ENCODE peak calls at places on chromosome X, in six cellular contexts. K is A549, D is kidney epithelial cell, R is neural crest cell, L is fibroblast of mammary gland, J is astrocyte of the spinal cord. A is an unnamed sample.

GRCh38 chrX:132614297-132614696 is 125.5 kb upstream of the MBNL3 start:
- DNase-seq in R (no peak), D (no peak), K (peak), J (no peak), L (peak), A (no peak)

GRCh38 chrX:134547047-134547679 is 87.2 kb downstream of the HPRT1 start:
- DNase-seq in R (no peak), J (peak), D (no peak), K (peak), L (peak), A (no peak)

GRCh38 chrX:85611926-85612325 is 232.5 kb upstream of the POF1B start:
- DNase-seq in R (no peak), J (peak), K (peak), D (no peak), L (peak), A (peak)

GRCh38 chrX:15524417-15524816 is 23.8 kb downstream of the BMX start:
- DNase-seq in K (no peak), L (no peak), J (peak), R (no peak), D (peak), A (no peak)

GRCh38 chrX:15815779-15816452 is 25.6 kb downstream of the ZRSR2 start:
- DNase-seq in L (peak), K (peak), J (no peak), D (no peak), R (peak), A (peak)

GRCh38 chrX:103586314-103586646 is 965 bp downstream of the TCEAL4 start:
- DNase-seq in L (no peak), D (no peak), J (no peak), K (no peak), R (no peak), A (no peak)

GRCh38 chrX:21374163-21374993 is at the start of gene CNKSR2:
- DNase-seq in K (peak), D (no peak), L (peak), R (peak), J (peak), A (peak)

GRCh38 chrX:124093222-124093621 is 131.7 kb downstream of the STAG2 start:
- DNase-seq in L (no peak), R (no peak), D (no peak), K (no peak), J (no peak), A (no peak)

DNA sequence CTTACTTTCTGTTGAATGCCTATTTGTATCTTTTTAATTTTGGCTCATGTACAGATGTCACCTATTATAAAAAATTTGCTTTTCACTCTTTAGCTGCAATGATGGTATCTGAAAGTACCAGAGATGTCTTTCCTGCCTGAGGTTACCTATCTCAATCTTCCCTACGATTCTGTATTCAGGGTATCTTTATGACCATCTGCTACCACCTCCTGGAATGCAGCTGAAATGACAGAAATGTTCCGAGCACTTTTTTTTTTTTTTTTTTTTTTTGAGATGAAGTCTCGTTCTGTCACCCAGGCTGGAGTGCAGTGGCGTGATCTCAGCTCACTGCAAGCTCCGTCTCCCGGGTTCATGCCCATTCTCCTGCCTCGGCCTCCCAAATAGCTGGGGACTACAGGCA is 136.4 kb downstream of the REPS2 start:
- DNase-seq in R (no peak), D (no peak), J (no peak), L (peak), K (peak), A (no peak)
- TF ChIP-seq CTCF in R (peak), D (no peak), J (no peak), L (peak), K (peak), A (no peak)

DNA sequence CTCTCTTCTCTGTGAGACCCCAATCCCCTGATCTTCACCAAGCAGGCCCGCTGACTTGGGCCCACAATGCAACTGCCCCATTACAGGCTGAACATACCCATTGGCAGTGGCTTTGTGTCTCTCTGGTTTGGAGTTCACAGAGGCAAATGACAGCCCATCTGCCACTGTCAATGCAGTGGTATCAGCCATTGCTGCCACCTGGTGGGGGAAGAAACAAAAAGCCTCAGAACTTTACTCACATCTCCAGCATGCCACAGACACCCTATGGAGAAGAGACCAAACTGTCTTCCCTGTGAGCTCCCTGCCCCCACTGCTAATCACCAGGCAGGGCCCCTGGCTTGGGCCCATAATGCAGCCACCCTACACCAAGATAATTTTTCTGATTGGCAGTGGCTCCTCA is 729.3 kb upstream of the ACTRT1 start:
- DNase-seq in R (peak), J (no peak), L (no peak), D (no peak), K (peak), A (peak)
- TF ChIP-seq CTCF in R (peak), J (peak), L (no peak), D (peak), K (peak), A (peak)

GRCh38 chrX:119622356-119623232 is 16.4 kb upstream of the NKRF start:
- DNase-seq in L (peak), J (peak), D (no peak), R (no peak), K (no peak), A (no peak)

GRCh38 chrX:119614776-119615175 is 8.6 kb upstream of the NKRF start:
- DNase-seq in K (no peak), D (no peak), R (no peak), J (no peak), L (no peak), A (no peak)

GRCh38 chrX:119618439-119618838 is 12.2 kb upstream of the NKRF start:
- DNase-seq in L (no peak), K (no peak), D (no peak), R (no peak), J (no peak), A (no peak)

DNA sequence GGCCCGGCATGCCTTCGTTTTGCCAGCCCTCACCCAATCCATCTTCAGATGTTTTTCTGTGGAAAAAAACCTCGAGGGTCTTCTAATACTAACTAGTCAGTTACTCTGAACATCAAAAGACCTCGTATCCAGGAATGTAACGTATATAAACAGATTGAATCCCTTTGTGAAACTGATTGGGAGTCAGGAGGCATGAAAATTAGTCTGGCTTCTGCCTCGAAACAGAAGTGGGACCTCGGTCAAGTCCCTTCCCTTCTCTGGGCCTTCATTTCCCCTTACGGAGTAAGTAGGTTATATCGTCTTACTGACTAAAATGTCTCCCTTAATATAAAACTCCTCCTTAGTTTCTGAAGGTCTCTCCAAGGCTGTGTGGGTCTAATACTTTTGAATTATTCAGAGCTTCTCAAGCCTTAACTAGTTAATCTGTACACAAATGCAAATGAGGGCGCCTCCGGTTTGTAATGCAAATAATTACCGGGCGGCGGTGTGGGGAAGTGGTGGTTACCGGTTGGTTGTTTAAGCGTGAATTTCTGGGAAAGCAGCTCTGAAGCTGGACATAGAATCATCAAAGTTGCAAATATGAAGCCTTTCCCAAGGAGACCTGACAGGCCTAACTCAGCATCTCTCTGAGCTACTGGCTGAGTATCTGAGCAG is 11.4 kb upstream of the NKRF start:
- DNase-seq in L (no peak), R (no peak), J (no peak), D (no peak), K (no peak), A (peak)
- TF ChIP-seq CTCF in L (no peak), R (no peak), J (no peak), D (no peak), K (no peak), A (no peak)

GRCh38 chrX:49846545-49846944 is 17.4 kb downstream of the PAGE4 start:
- DNase-seq in J (no peak), K (no peak), L (no peak), R (no peak), D (no peak), A (no peak)
- TF ChIP-seq CTCF in J (no peak), K (no peak), L (no peak), R (no peak), D (no peak), A (no peak)

GRCh38 chrX:71622347-71623104 is 4.2 kb upstream of the CXCR3 start:
- DNase-seq in J (peak), L (peak), K (peak), R (peak), D (no peak), A (peak)
- TF ChIP-seq CTCF in J (no peak), L (no peak), K (no peak), R (peak), D (no peak), A (no peak)

DNA sequence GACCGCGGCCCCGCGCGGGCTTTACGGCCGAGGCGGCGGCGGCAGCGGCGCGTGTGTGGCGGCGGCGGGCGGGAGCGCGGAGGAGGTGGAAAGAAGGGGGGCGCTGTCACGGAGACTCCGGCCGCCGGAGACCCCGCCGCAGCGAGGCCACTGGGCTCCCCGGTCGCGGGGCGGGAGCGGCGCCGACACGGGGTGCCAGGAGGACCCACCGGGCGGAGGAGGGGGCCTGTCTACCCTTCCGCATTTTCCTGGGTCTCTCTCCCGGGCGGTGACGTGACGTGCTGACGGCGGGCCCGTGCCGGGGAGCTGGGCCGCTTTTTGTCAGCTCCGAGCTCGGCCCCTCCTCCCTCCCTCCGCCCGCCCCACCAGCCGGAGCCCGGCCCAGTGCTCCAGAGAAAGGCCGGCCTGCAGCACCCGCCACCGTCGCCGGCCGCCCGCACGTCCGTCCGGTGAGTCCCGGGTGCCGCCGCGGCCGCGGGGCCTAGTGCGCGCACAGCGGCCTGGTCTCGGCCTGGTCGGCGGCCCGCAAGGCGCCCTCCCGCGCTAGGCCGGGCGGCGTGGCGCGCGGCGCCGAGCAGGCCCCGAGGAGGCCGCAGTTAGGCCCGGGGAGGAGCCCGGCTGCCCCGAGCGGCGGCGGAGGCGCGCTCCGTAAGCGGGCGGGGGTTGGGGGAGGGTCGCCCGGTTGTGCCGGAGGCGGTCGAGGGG is at the start of gene ZFX:
- DNase-seq in J (peak), R (peak), L (peak), K (peak), D (no peak), A (peak)
- TF ChIP-seq CTCF in J (peak), R (peak), L (no peak), K (peak), D (no peak), A (no peak)